ENCODE peak calls at places on chromosomes 12 and 14, in eight cellular contexts. One of them, this sample, is unnamed.
A peak's percentile ranks its signal among the peaks of the same experiment; 100 is the strongest.

GRCh38 chr14:58501214-58501816 is 73.8 kb downstream of the KIAA0586 start:
- DNase-seq in stomach: no peak
- DNase-seq in neuronal stem cell: peak; percentile 42
- DNase-seq in uterus: no peak
- DNase-seq in lower lobe of right lung: no peak
- DNase-seq in A549: peak; percentile 80
- DNase-seq in tibial artery: no peak
- DNase-seq in thyroid gland: no peak
- DNase-seq in this sample: peak; percentile 67

GRCh38 chr14:53151523-53151866 is 1.6 kb downstream of the DDHD1 start:
- DNase-seq in A549: no peak
- DNase-seq in tibial artery: no peak
- DNase-seq in thyroid gland: no peak
- DNase-seq in uterus: no peak
- DNase-seq in stomach: no peak
- DNase-seq in lower lobe of right lung: no peak
- DNase-seq in neuronal stem cell: no peak
- DNase-seq in this sample: no peak

GRCh38 chr12:123267991-123268843 is 3.4 kb downstream of the CDK2AP1 start:
- DNase-seq in A549: no peak
- DNase-seq in uterus: no peak
- DNase-seq in tibial artery: no peak
- DNase-seq in neuronal stem cell: no peak
- DNase-seq in thyroid gland: no peak
- DNase-seq in stomach: no peak
- DNase-seq in lower lobe of right lung: peak; percentile 64
- DNase-seq in this sample: peak; percentile 15

GRCh38 chr14:53060046-53060445 is 93.1 kb downstream of the DDHD1 start:
- DNase-seq in neuronal stem cell: no peak
- DNase-seq in A549: no peak
- DNase-seq in lower lobe of right lung: no peak
- DNase-seq in uterus: no peak
- DNase-seq in tibial artery: no peak
- DNase-seq in thyroid gland: no peak
- DNase-seq in stomach: no peak
- DNase-seq in this sample: no peak

GRCh38 chr12:118189761-118190181 is 53.8 kb downstream of the PEBP1 start:
- DNase-seq in uterus: no peak
- DNase-seq in tibial artery: no peak
- DNase-seq in lower lobe of right lung: no peak
- DNase-seq in thyroid gland: peak; percentile 39
- DNase-seq in neuronal stem cell: peak; percentile 26
- DNase-seq in stomach: no peak
- DNase-seq in A549: no peak
- DNase-seq in this sample: peak; percentile 66

GRCh38 chr14:46108228-46108627 is 543.4 kb downstream of the RPL10L start:
- DNase-seq in thyroid gland: no peak
- DNase-seq in lower lobe of right lung: peak; percentile 18
- DNase-seq in uterus: no peak
- DNase-seq in neuronal stem cell: no peak
- DNase-seq in stomach: no peak
- DNase-seq in A549: no peak
- DNase-seq in tibial artery: no peak
- DNase-seq in this sample: no peak

GRCh38 chr14:70919774-70920173 is 12.5 kb downstream of the PCNX1 start:
- DNase-seq in A549: no peak
- DNase-seq in neuronal stem cell: no peak
- DNase-seq in tibial artery: no peak
- DNase-seq in stomach: no peak
- DNase-seq in uterus: no peak
- DNase-seq in thyroid gland: peak; percentile 25
- DNase-seq in lower lobe of right lung: no peak
- DNase-seq in this sample: peak; percentile 62

GRCh38 chr14:73173092-73173735 is 36.9 kb downstream of the PSEN1 start:
- DNase-seq in neuronal stem cell: peak; percentile 6
- DNase-seq in A549: peak; percentile 60
- DNase-seq in thyroid gland: no peak
- DNase-seq in stomach: no peak
- DNase-seq in uterus: no peak
- DNase-seq in tibial artery: no peak
- DNase-seq in lower lobe of right lung: no peak
- DNase-seq in this sample: peak; percentile 39

GRCh38 chr12:124645530-124646244 is 78.3 kb upstream of the NCOR2 start:
- DNase-seq in tibial artery: no peak
- DNase-seq in neuronal stem cell: no peak
- DNase-seq in A549: no peak
- DNase-seq in thyroid gland: no peak
- DNase-seq in lower lobe of right lung: no peak
- DNase-seq in uterus: no peak
- DNase-seq in stomach: no peak
- DNase-seq in this sample: no peak

GRCh38 chr12:54412348-54412747 is 6.7 kb downstream of the ITGA5 start:
- DNase-seq in stomach: no peak
- DNase-seq in uterus: no peak
- DNase-seq in tibial artery: no peak
- DNase-seq in lower lobe of right lung: no peak
- DNase-seq in thyroid gland: no peak
- DNase-seq in A549: no peak
- DNase-seq in neuronal stem cell: no peak
- DNase-seq in this sample: no peak

GRCh38 chr12:67043771-67044170 is 225.4 kb upstream of the CAND1 start:
- DNase-seq in tibial artery: no peak
- DNase-seq in lower lobe of right lung: no peak
- DNase-seq in thyroid gland: no peak
- DNase-seq in neuronal stem cell: no peak
- DNase-seq in A549: no peak
- DNase-seq in stomach: no peak
- DNase-seq in uterus: no peak
- DNase-seq in this sample: peak; percentile 12

GRCh38 chr14:89616425-89617141 is 199.6 kb upstream of the FOXN3 start:
- DNase-seq in uterus: no peak
- DNase-seq in A549: no peak
- DNase-seq in lower lobe of right lung: no peak
- DNase-seq in thyroid gland: no peak
- DNase-seq in neuronal stem cell: no peak
- DNase-seq in stomach: no peak
- DNase-seq in tibial artery: no peak
- DNase-seq in this sample: no peak

GRCh38 chr12:98725481-98726247 is 80.6 kb downstream of the APAF1 start:
- DNase-seq in uterus: peak; percentile 51
- DNase-seq in stomach: no peak
- DNase-seq in lower lobe of right lung: no peak
- DNase-seq in A549: peak; percentile 19
- DNase-seq in thyroid gland: peak; percentile 46
- DNase-seq in neuronal stem cell: peak; percentile 38
- DNase-seq in tibial artery: no peak
- DNase-seq in this sample: peak; percentile 75

GRCh38 chr12:54215990-54216579 is 27.3 kb upstream of the SMUG1 start:
- DNase-seq in lower lobe of right lung: peak; percentile 58
- DNase-seq in neuronal stem cell: no peak
- DNase-seq in uterus: no peak
- DNase-seq in thyroid gland: no peak
- DNase-seq in A549: peak; percentile 44
- DNase-seq in stomach: no peak
- DNase-seq in tibial artery: no peak
- DNase-seq in this sample: no peak

GRCh38 chr12:54262403-54262925 is 17.5 kb downstream of the CBX5 start:
- DNase-seq in stomach: no peak
- DNase-seq in thyroid gland: peak; percentile 26
- DNase-seq in lower lobe of right lung: no peak
- DNase-seq in A549: peak; percentile 81
- DNase-seq in uterus: no peak
- DNase-seq in tibial artery: no peak
- DNase-seq in neuronal stem cell: no peak
- DNase-seq in this sample: peak; percentile 66

GRCh38 chr14:105890474-105891220 is 364.3 kb downstream of the TMEM121 start:
- DNase-seq in neuronal stem cell: no peak
- DNase-seq in lower lobe of right lung: peak; percentile 34
- DNase-seq in thyroid gland: no peak
- DNase-seq in uterus: peak; percentile 4
- DNase-seq in stomach: no peak
- DNase-seq in tibial artery: peak; percentile 13
- DNase-seq in A549: no peak
- DNase-seq in this sample: no peak

GRCh38 chr12:89663577-89664357 is 44.9 kb downstream of the ATP2B1 start:
- DNase-seq in thyroid gland: no peak
- DNase-seq in uterus: no peak
- DNase-seq in lower lobe of right lung: no peak
- DNase-seq in tibial artery: no peak
- DNase-seq in neuronal stem cell: no peak
- DNase-seq in A549: no peak
- DNase-seq in stomach: no peak
- DNase-seq in this sample: peak; percentile 16

DNA sequence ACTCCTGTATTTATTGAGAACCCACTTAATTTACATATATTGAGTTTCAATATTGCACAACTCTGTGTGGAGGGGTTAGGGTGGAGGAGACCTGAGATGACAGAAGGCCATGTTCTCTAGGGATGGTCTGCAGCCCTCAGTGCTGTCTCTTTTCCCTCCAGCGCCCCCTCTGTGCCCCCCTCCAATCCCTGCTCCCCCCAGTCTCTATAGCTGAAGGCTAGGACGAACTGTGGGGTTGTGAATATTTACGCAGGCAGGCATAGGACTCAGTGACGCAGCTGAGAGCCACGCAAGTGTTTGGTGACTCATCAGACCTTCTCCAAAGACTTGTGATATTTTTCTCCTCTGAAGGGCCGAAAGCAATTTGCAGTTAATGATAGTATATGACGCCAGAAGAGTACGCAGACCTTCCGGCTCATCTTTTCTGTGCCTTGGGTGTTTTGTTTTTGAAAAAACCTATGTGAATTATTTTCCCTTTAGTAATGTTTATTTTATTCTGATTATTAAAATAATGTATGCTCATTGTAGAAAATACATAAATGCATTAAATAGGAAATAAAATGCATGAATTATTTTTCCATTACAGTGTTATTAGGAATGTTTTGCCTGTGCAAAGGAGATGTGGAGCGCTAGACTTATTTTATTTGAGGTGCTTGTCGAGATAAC is 85.3 kb downstream of the SLC25A47 start:
- DNase-seq in A549: peak; percentile 83
- DNase-seq in lower lobe of right lung: no peak
- DNase-seq in thyroid gland: no peak
- DNase-seq in tibial artery: no peak
- DNase-seq in uterus: no peak
- DNase-seq in stomach: no peak
- DNase-seq in neuronal stem cell: no peak
- DNase-seq in this sample: peak; percentile 97
- H3K27ac ChIP-seq in A549: peak overlapping the region; percentile 82
- H3K27ac ChIP-seq in lower lobe of right lung: no peak overlapping the region
- H3K27ac ChIP-seq in thyroid gland: no peak overlapping the region
- H3K27ac ChIP-seq in tibial artery: no peak overlapping the region
- H3K27ac ChIP-seq in uterus: no peak overlapping the region
- H3K27ac ChIP-seq in stomach: no peak overlapping the region
- H3K27ac ChIP-seq in neuronal stem cell: no peak overlapping the region
- H3K27ac ChIP-seq in this sample: peak overlapping the region; percentile 71

DNA sequence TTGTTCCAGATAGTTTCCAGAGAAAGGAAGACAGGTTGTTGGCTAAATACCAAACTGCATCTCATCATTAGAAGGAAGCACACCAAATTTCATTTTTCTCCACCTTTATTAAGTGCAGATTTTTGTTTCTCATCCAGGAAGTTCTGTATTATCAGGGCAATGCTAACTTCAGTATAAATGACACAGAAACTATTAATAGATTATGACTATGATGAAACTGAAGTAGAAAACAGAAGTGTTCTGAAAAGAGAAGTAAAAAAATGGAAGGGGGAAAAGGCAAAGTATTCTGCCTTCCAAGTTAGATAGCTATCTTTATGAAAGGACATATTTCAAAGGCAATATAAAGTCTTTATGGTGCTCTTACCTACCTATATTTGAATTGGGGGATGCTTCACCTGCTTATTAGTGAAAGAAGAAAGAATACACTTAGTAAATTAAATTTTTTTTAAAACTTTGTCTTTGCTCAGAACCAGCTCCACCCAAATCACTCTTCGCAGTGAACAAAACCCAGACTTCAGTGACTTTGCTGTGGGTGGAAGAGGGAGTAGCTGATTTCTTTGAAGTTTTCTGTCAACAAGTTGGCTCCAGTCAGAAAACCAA is 223.9 kb downstream of the PTPRO start:
- DNase-seq in neuronal stem cell: no peak
- DNase-seq in stomach: no peak
- DNase-seq in A549: no peak
- DNase-seq in thyroid gland: no peak
- DNase-seq in lower lobe of right lung: no peak
- DNase-seq in uterus: no peak
- DNase-seq in tibial artery: no peak
- DNase-seq in this sample: no peak
- H3K27ac ChIP-seq in neuronal stem cell: no peak overlapping the region
- H3K27ac ChIP-seq in stomach: peak overlapping the region; percentile 56
- H3K27ac ChIP-seq in A549: no peak overlapping the region
- H3K27ac ChIP-seq in thyroid gland: no peak overlapping the region
- H3K27ac ChIP-seq in lower lobe of right lung: peak overlapping the region; percentile 76
- H3K27ac ChIP-seq in uterus: peak overlapping the region; percentile 82
- H3K27ac ChIP-seq in tibial artery: peak overlapping the region; percentile 72
- H3K27ac ChIP-seq in this sample: no peak overlapping the region

DNA sequence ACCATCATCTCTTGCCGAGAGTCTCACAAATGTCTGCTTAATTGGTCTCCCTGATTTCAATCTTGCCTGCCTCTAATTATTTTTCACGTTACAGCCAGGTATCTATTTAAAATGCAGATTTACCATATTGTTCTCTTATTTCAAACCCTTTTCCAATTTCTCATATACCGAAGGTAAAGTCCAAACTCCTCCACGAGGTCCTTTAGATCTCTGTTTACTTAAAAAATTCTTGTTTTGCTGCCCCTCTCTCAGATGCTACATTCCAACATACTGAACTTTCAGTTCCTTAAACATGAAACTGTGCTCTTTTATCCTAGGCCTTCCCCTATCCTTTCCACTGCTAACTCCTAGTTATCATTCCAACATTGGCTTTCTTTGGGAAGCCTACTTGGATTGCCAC is 363.9 kb downstream of the CEP128 start:
- DNase-seq in lower lobe of right lung: no peak
- DNase-seq in thyroid gland: no peak
- DNase-seq in tibial artery: no peak
- DNase-seq in stomach: no peak
- DNase-seq in uterus: no peak
- DNase-seq in neuronal stem cell: no peak
- DNase-seq in A549: no peak
- DNase-seq in this sample: no peak
- H3K27ac ChIP-seq in lower lobe of right lung: no peak overlapping the region
- H3K27ac ChIP-seq in thyroid gland: no peak overlapping the region
- H3K27ac ChIP-seq in tibial artery: no peak overlapping the region
- H3K27ac ChIP-seq in stomach: no peak overlapping the region
- H3K27ac ChIP-seq in uterus: no peak overlapping the region
- H3K27ac ChIP-seq in neuronal stem cell: no peak overlapping the region
- H3K27ac ChIP-seq in A549: no peak overlapping the region
- H3K27ac ChIP-seq in this sample: no peak overlapping the region

GRCh38 chr14:74921987-74922751 is 891 bp downstream of the RPS6KL1 start:
- DNase-seq in tibial artery: no peak
- DNase-seq in uterus: no peak
- DNase-seq in lower lobe of right lung: no peak
- DNase-seq in A549: no peak
- DNase-seq in thyroid gland: no peak
- DNase-seq in neuronal stem cell: no peak
- DNase-seq in stomach: no peak
- DNase-seq in this sample: no peak
- H3K27ac ChIP-seq in tibial artery: peak overlapping the region; percentile 59
- H3K27ac ChIP-seq in uterus: no peak overlapping the region
- H3K27ac ChIP-seq in lower lobe of right lung: peak overlapping the region; percentile 31
- H3K27ac ChIP-seq in A549: no peak overlapping the region
- H3K27ac ChIP-seq in thyroid gland: no peak overlapping the region
- H3K27ac ChIP-seq in neuronal stem cell: no peak overlapping the region
- H3K27ac ChIP-seq in stomach: peak overlapping the region; percentile 62
- H3K27ac ChIP-seq in this sample: no peak overlapping the region

This sample was measured in astrocyte.